ENCODE peak calls at places on chromosome 12, in nine cellular contexts. One of them, this sample, is unnamed.

GRCh38 chr12:128794661-128795529 is 28.9 kb downstream of the SLC15A4 start:
- DNase-seq in cardiac muscle cell: no peak
- DNase-seq in cardiac fibroblast: no peak
- DNase-seq in testis: no peak
- DNase-seq in A549: no peak
- DNase-seq in lung: no peak
- DNase-seq in HFF-Myc: no peak
- DNase-seq in colonic mucosa: no peak
- DNase-seq in left ventricle myocardium inferior: no peak
- DNase-seq in this sample: no peak

GRCh38 chr12:89529738-89530137 is 3.9 kb upstream of the POC1B start:
- DNase-seq in cardiac fibroblast: peak
- DNase-seq in lung: no peak
- DNase-seq in A549: peak
- DNase-seq in HFF-Myc: no peak
- DNase-seq in colonic mucosa: no peak
- DNase-seq in testis: no peak
- DNase-seq in cardiac muscle cell: peak
- DNase-seq in left ventricle myocardium inferior: no peak
- DNase-seq in this sample: no peak

GRCh38 chr12:53543539-53543938 is 36.3 kb upstream of the NPFF start:
- DNase-seq in left ventricle myocardium inferior: peak
- DNase-seq in lung: peak
- DNase-seq in testis: peak
- DNase-seq in cardiac fibroblast: peak
- DNase-seq in colonic mucosa: peak
- DNase-seq in A549: peak
- DNase-seq in HFF-Myc: no peak
- DNase-seq in cardiac muscle cell: peak
- DNase-seq in this sample: peak

GRCh38 chr12:116277393-116278258 is at the start of gene MED13L:
- DNase-seq in colonic mucosa: peak
- DNase-seq in cardiac fibroblast: peak
- DNase-seq in left ventricle myocardium inferior: peak
- DNase-seq in testis: peak
- DNase-seq in cardiac muscle cell: peak
- DNase-seq in HFF-Myc: no peak
- DNase-seq in A549: peak
- DNase-seq in lung: peak
- DNase-seq in this sample: peak

GRCh38 chr12:105270671-105271255 is 34.8 kb upstream of the APPL2 start:
- DNase-seq in colonic mucosa: no peak
- DNase-seq in cardiac fibroblast: no peak
- DNase-seq in A549: no peak
- DNase-seq in left ventricle myocardium inferior: no peak
- DNase-seq in testis: no peak
- DNase-seq in HFF-Myc: no peak
- DNase-seq in cardiac muscle cell: peak
- DNase-seq in lung: no peak
- DNase-seq in this sample: no peak

GRCh38 chr12:103785243-103786031 is 55.6 kb downstream of the NT5DC3 start:
- DNase-seq in cardiac fibroblast: no peak
- DNase-seq in cardiac muscle cell: no peak
- DNase-seq in lung: no peak
- DNase-seq in testis: no peak
- DNase-seq in left ventricle myocardium inferior: no peak
- DNase-seq in HFF-Myc: no peak
- DNase-seq in A549: no peak
- DNase-seq in colonic mucosa: no peak
- DNase-seq in this sample: no peak

GRCh38 chr12:105773501-105773900 is 365.3 kb downstream of the NUAK1 start:
- DNase-seq in A549: no peak
- DNase-seq in testis: no peak
- DNase-seq in left ventricle myocardium inferior: no peak
- DNase-seq in lung: no peak
- DNase-seq in cardiac muscle cell: no peak
- DNase-seq in HFF-Myc: no peak
- DNase-seq in cardiac fibroblast: no peak
- DNase-seq in colonic mucosa: no peak
- DNase-seq in this sample: no peak

GRCh38 chr12:44589697-44590096 is 286.4 kb downstream of the NELL2 start:
- DNase-seq in left ventricle myocardium inferior: no peak
- DNase-seq in testis: no peak
- DNase-seq in colonic mucosa: no peak
- DNase-seq in lung: no peak
- DNase-seq in cardiac fibroblast: no peak
- DNase-seq in HFF-Myc: no peak
- DNase-seq in A549: no peak
- DNase-seq in cardiac muscle cell: no peak
- DNase-seq in this sample: no peak

GRCh38 chr12:26250801-26251200 is 55.4 kb downstream of the SSPN start:
- DNase-seq in cardiac muscle cell: no peak
- DNase-seq in left ventricle myocardium inferior: no peak
- DNase-seq in testis: no peak
- DNase-seq in HFF-Myc: no peak
- DNase-seq in cardiac fibroblast: peak
- DNase-seq in lung: no peak
- DNase-seq in A549: no peak
- DNase-seq in colonic mucosa: no peak
- DNase-seq in this sample: no peak

GRCh38 chr12:89194683-89195082 is 157.6 kb downstream of the DUSP6 start:
- DNase-seq in cardiac fibroblast: no peak
- DNase-seq in left ventricle myocardium inferior: no peak
- DNase-seq in A549: no peak
- DNase-seq in colonic mucosa: no peak
- DNase-seq in testis: no peak
- DNase-seq in lung: no peak
- DNase-seq in HFF-Myc: no peak
- DNase-seq in cardiac muscle cell: no peak
- DNase-seq in this sample: no peak

GRCh38 chr12:78085562-78086182 is 255.0 kb downstream of the NAV3 start:
- DNase-seq in left ventricle myocardium inferior: no peak
- DNase-seq in cardiac fibroblast: peak
- DNase-seq in colonic mucosa: no peak
- DNase-seq in testis: no peak
- DNase-seq in cardiac muscle cell: no peak
- DNase-seq in A549: no peak
- DNase-seq in HFF-Myc: no peak
- DNase-seq in lung: no peak
- DNase-seq in this sample: no peak

GRCh38 chr12:91948504-91948903 is 197.1 kb downstream of the BTG1 start:
- DNase-seq in testis: no peak
- DNase-seq in left ventricle myocardium inferior: no peak
- DNase-seq in cardiac muscle cell: no peak
- DNase-seq in HFF-Myc: no peak
- DNase-seq in cardiac fibroblast: no peak
- DNase-seq in colonic mucosa: no peak
- DNase-seq in lung: no peak
- DNase-seq in A549: no peak
- DNase-seq in this sample: no peak

GRCh38 chr12:53066594-53066978 is 12.6 kb downstream of the SPRYD3 start:
- DNase-seq in left ventricle myocardium inferior: no peak
- DNase-seq in HFF-Myc: no peak
- DNase-seq in cardiac muscle cell: no peak
- DNase-seq in testis: peak
- DNase-seq in A549: no peak
- DNase-seq in colonic mucosa: no peak
- DNase-seq in cardiac fibroblast: no peak
- DNase-seq in lung: no peak
- DNase-seq in this sample: peak

DNA sequence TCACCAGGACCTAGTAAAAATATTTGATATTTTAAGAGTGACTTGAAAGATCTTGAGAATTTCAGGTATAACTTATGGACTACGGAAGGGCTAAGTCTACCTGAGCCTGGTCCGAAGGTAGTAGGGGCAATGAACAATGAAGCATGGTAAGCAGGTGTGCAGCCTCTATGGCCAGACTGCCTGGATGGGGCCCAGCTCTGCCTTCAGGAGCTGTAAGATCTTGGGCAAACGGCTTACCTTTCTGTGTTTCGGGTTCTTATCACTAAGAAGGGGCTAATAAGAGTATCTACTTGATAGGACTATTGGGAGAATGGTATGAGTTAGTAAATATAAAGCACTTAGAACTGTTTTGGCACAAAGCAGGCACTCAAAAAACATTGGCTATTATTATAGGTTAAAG is 19.1 kb upstream of the WASHC3 start:
- DNase-seq in A549: no peak
- DNase-seq in left ventricle myocardium inferior: no peak
- DNase-seq in cardiac muscle cell: no peak
- DNase-seq in testis: no peak
- DNase-seq in cardiac fibroblast: no peak
- DNase-seq in lung: no peak
- DNase-seq in colonic mucosa: no peak
- DNase-seq in HFF-Myc: no peak
- DNase-seq in this sample: no peak
- H3K4me3 ChIP-seq in A549: no peak
- H3K4me3 ChIP-seq in left ventricle myocardium inferior: no peak
- H3K4me3 ChIP-seq in cardiac muscle cell: no peak
- H3K4me3 ChIP-seq in testis: no peak
- H3K4me3 ChIP-seq in cardiac fibroblast: no peak
- H3K4me3 ChIP-seq in lung: no peak
- H3K4me3 ChIP-seq in colonic mucosa: no peak
- H3K4me3 ChIP-seq in HFF-Myc: no peak
- H3K4me3 ChIP-seq in this sample: no peak

DNA sequence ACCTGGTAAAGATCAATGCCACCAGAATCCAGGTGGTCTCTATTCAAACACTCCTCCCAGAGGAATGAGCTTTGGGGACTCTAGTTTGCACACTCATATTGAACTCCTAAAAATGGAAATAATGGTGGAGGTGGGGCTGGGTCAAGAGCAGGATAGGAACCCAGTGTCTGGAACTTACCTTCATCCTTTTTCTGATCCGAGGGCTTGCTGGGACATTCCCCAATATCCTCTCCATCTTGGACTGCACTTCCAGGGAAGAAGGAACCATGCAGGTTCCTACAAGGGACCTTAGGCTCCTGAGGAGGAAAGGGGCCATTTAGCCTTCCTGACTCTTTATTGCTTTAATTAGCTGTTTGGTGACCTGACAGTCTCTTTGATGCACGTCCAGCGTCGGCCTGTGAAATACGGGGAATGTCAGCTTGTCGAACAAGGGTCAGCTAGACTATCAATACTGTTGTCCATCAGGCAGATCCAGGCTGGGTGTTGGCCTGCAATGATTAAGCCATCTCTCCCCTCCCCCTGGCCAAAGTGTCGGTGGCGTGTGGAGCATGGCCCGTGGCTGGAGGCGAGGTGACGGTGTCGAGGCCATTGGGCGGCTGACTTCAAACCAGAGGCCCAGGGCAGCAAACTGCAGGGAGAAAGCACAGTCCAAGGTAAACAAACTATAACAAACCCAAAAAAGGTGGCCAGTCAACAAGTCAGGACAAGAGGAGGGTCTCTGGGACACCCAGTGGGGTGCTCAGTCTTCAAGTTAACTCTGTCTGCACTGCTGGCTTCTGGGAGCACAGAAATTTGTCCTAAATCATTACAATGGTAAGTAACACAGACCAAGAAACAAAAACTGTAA is 405.2 kb upstream of the TBX3 start:
- DNase-seq in colonic mucosa: no peak
- DNase-seq in cardiac muscle cell: no peak
- DNase-seq in left ventricle myocardium inferior: no peak
- DNase-seq in cardiac fibroblast: no peak
- DNase-seq in A549: no peak
- DNase-seq in HFF-Myc: no peak
- DNase-seq in testis: no peak
- DNase-seq in lung: no peak
- DNase-seq in this sample: no peak
- TF ChIP-seq CTCF in colonic mucosa: no peak
- TF ChIP-seq CTCF in cardiac muscle cell: no peak
- TF ChIP-seq CTCF in left ventricle myocardium inferior: no peak
- TF ChIP-seq CTCF in cardiac fibroblast: no peak
- TF ChIP-seq CTCF in A549: no peak
- TF ChIP-seq CTCF in HFF-Myc: no peak
- TF ChIP-seq CTCF in testis: no peak
- TF ChIP-seq CTCF in lung: no peak
- TF ChIP-seq CTCF in this sample: no peak

GRCh38 chr12:4809449-4810218 is 89.4 kb downstream of the GALNT8 start:
- DNase-seq in cardiac muscle cell: no peak
- DNase-seq in left ventricle myocardium inferior: no peak
- DNase-seq in lung: no peak
- DNase-seq in cardiac fibroblast: no peak
- DNase-seq in HFF-Myc: no peak
- DNase-seq in colonic mucosa: no peak
- DNase-seq in testis: no peak
- DNase-seq in A549: no peak
- DNase-seq in this sample: no peak

GRCh38 chr12:4809013-4809448 is 88.8 kb downstream of the GALNT8 start:
- DNase-seq in colonic mucosa: no peak
- DNase-seq in A549: no peak
- DNase-seq in HFF-Myc: no peak
- DNase-seq in testis: peak
- DNase-seq in lung: no peak
- DNase-seq in cardiac muscle cell: peak
- DNase-seq in cardiac fibroblast: no peak
- DNase-seq in left ventricle myocardium inferior: no peak
- DNase-seq in this sample: peak

GRCh38 chr12:4812621-4813327 is 92.6 kb downstream of the GALNT8 start:
- DNase-seq in left ventricle myocardium inferior: no peak
- DNase-seq in A549: no peak
- DNase-seq in HFF-Myc: no peak
- DNase-seq in lung: no peak
- DNase-seq in cardiac muscle cell: no peak
- DNase-seq in colonic mucosa: no peak
- DNase-seq in cardiac fibroblast: no peak
- DNase-seq in testis: no peak
- DNase-seq in this sample: no peak

GRCh38 chr12:4807813-4808212 is 87.6 kb downstream of the GALNT8 start:
- DNase-seq in A549: no peak
- DNase-seq in cardiac muscle cell: no peak
- DNase-seq in testis: no peak
- DNase-seq in cardiac fibroblast: no peak
- DNase-seq in HFF-Myc: no peak
- DNase-seq in colonic mucosa: no peak
- DNase-seq in lung: no peak
- DNase-seq in left ventricle myocardium inferior: no peak
- DNase-seq in this sample: no peak

DNA sequence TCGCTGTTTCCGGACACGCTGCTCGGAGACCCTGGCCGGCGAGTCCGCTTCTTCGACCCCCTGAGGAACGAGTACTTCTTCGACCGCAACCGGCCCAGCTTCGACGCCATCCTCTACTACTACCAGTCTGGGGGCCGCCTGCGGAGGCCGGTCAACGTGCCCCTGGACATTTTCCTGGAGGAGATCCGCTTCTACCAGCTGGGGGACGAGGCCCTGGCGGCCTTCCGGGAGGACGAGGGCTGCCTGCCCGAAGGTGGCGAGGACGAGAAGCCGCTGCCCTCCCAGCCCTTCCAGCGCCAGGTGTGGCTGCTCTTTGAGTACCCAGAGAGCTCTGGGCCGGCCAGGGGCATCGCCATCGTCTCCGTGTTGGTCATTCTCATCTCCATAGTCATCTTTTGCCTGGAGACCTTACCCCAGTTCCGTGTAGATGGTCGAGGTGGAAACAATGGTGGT is 90.0 kb downstream of the GALNT8 start:
- DNase-seq in HFF-Myc: no peak
- DNase-seq in colonic mucosa: no peak
- DNase-seq in testis: no peak
- DNase-seq in left ventricle myocardium inferior: no peak
- DNase-seq in cardiac muscle cell: no peak
- DNase-seq in A549: no peak
- DNase-seq in cardiac fibroblast: no peak
- DNase-seq in lung: no peak
- DNase-seq in this sample: no peak
- H3K4me3 ChIP-seq in HFF-Myc: no peak
- H3K4me3 ChIP-seq in colonic mucosa: no peak
- H3K4me3 ChIP-seq in testis: no peak
- H3K4me3 ChIP-seq in left ventricle myocardium inferior: peak
- H3K4me3 ChIP-seq in cardiac muscle cell: peak
- H3K4me3 ChIP-seq in A549: no peak
- H3K4me3 ChIP-seq in cardiac fibroblast: no peak
- H3K4me3 ChIP-seq in lung: no peak
- H3K4me3 ChIP-seq in this sample: peak

GRCh38 chr12:68113644-68114043 is 45.9 kb downstream of the IFNG start:
- DNase-seq in HFF-Myc: no peak
- DNase-seq in A549: peak
- DNase-seq in lung: no peak
- DNase-seq in cardiac fibroblast: no peak
- DNase-seq in left ventricle myocardium inferior: no peak
- DNase-seq in cardiac muscle cell: no peak
- DNase-seq in testis: no peak
- DNase-seq in colonic mucosa: peak
- DNase-seq in this sample: no peak
- TF ChIP-seq CTCF in HFF-Myc: peak
- TF ChIP-seq CTCF in A549: no peak
- TF ChIP-seq CTCF in lung: no peak
- TF ChIP-seq CTCF in cardiac fibroblast: peak
- TF ChIP-seq CTCF in left ventricle myocardium inferior: no peak
- TF ChIP-seq CTCF in cardiac muscle cell: peak
- TF ChIP-seq CTCF in testis: no peak
- TF ChIP-seq CTCF in colonic mucosa: no peak
- TF ChIP-seq CTCF in this sample: no peak

This sample was measured in tibial artery.